ENCODE peak calls at places on chromosome X, in seven cellular contexts. Y is upper lobe of left lung, N is bronchial epithelial cell, P is breast epithelium, J is astrocyte of the spinal cord, I is kidney, E is suprapubic skin. C is an unnamed sample.
A peak's percentile ranks its signal among the peaks of the same experiment; 100 is the strongest.

GRCh38 chrX:13646154-13646549 is 6.8 kb upstream of the TCEANC start:
- DNase-seq in Y (peak; percentile 45), P (peak; percentile 51), N (peak; percentile 37), J (peak; percentile 57), I (no peak), E (no peak), C (no peak)

GRCh38 chrX:16785247-16786138 is 773 bp upstream of the TXLNG start:
- DNase-seq in N (no peak), Y (peak; percentile 45), J (no peak), P (no peak), E (peak; percentile 68), I (no peak), C (peak; percentile 78)

GRCh38 chrX:118286066-118286758 is 59.7 kb upstream of the WDR44 start:
- DNase-seq in J (no peak), N (no peak), P (no peak), E (no peak), I (no peak), Y (no peak), C (no peak)

GRCh38 chrX:15158736-15159406 is 111.0 kb downstream of the ASB9 start:
- DNase-seq in Y (no peak), P (no peak), E (no peak), N (peak; percentile 67), I (no peak), J (no peak), C (no peak)

GRCh38 chrX:69238153-69238959 is 73.1 kb upstream of the PJA1 start:
- DNase-seq in Y (no peak), I (no peak), E (no peak), N (no peak), J (no peak), P (no peak), C (no peak)

GRCh38 chrX:106484233-106484632 is 127.5 kb upstream of the RADX start:
- DNase-seq in I (no peak), N (peak; percentile 17), J (no peak), Y (no peak), P (no peak), E (no peak), C (no peak)

GRCh38 chrX:140744085-140744484 is 34.5 kb downstream of the LINC00632 start:
- DNase-seq in I (no peak), J (peak; percentile 55), E (no peak), Y (no peak), P (no peak), N (no peak), C (no peak)

GRCh38 chrX:20063716-20064351 is 52.9 kb downstream of the MAP7D2 start:
- DNase-seq in Y (no peak), I (no peak), E (no peak), N (peak; percentile 52), J (no peak), P (no peak), C (no peak)

GRCh38 chrX:64206556-64207162 is 1.2 kb upstream of the AMER1 start:
- DNase-seq in N (peak; percentile 4), E (no peak), P (no peak), I (no peak), Y (peak; percentile 26), J (no peak), C (no peak)

GRCh38 chrX:21479695-21480280 is 105.6 kb downstream of the CNKSR2 start:
- DNase-seq in E (no peak), J (peak; percentile 68), P (no peak), I (no peak), N (peak; percentile 44), Y (no peak), C (no peak)

GRCh38 chrX:40122487-40122886 is 24.7 kb upstream of the BCOR start:
- DNase-seq in J (no peak), E (no peak), I (no peak), N (no peak), Y (no peak), P (no peak), C (no peak)

GRCh38 chrX:13797512-13797911 is 19.4 kb downstream of the GPM6B start:
- DNase-seq in P (no peak), N (no peak), Y (no peak), E (no peak), I (no peak), J (no peak), C (no peak)

GRCh38 chrX:53009032-53009431 is 39.6 kb upstream of the GPR173 start:
- DNase-seq in P (no peak), I (no peak), N (no peak), J (no peak), Y (no peak), E (no peak), C (no peak)

GRCh38 chrX:44400588-44400987 is 57.1 kb upstream of the EFHC2 start:
- DNase-seq in P (no peak), Y (no peak), I (no peak), E (no peak), J (peak; percentile 89), N (peak; percentile 95), C (no peak)

GRCh38 chrX:135463937-135464336 is 42.2 kb downstream of the SMIM10L2A start:
- DNase-seq in P (no peak), I (no peak), J (no peak), E (no peak), Y (no peak), N (peak; percentile 7), C (no peak)

GRCh38 chrX:129690435-129690834 is 35.7 kb upstream of the APLN start:
- DNase-seq in N (no peak), P (no peak), I (no peak), E (no peak), J (no peak), Y (no peak), C (peak; percentile 55)

GRCh38 chrX:23118163-23118562 is 118.4 kb downstream of the DDX53 start:
- DNase-seq in P (no peak), J (no peak), N (no peak), I (no peak), E (no peak), Y (no peak), C (no peak)

DNA sequence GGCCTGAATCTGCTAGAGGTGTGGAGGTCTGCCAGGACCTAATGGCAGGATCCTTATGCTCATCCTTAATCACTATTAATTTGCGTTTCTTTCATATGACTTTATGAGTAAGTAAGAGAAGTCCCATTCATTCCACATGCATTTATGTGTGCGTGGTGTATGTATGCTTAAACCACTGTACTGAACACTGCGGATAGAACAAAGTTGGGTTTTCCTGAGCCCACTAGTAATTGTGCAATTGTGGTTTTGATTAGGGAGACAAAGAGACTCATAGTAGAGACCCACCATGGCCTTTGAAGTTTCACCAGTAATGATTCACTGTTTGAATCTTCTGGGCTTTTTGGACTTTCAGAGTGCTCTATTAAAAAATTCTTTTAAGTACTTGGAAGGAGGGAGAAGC is 498.5 kb upstream of the DIPK2B start:
- DNase-seq in I (no peak), Y (no peak), N (no peak), J (peak; percentile 24), E (no peak), P (no peak), C (no peak)
- H3K4me3 ChIP-seq in I (no peak overlapping the region), Y (no peak overlapping the region), N (no peak overlapping the region), J (no peak overlapping the region), E (no peak overlapping the region), P (no peak overlapping the region), C (no peak overlapping the region)

DNA sequence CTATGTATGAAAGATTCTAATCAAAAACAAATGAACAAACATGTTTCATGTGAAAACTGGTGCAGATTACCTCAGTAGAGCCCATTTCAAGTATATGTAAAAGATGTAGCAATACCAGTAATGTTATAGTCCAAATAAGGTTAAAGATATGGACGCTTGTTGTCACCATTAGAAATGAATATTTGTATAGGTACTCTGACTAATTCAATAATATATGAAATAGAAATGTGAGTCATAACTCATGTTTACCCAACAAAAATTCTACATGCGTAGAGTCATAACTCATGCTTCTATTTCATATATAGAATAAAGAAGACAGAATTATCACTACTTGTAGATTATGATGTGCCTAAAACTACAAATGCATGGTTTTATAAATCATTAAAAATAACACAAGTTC is 739.1 kb upstream of the DIAPH2 start:
- DNase-seq in J (no peak), Y (no peak), E (no peak), P (no peak), N (peak; percentile 84), I (no peak), C (no peak)
- H3K4me3 ChIP-seq in J (no peak overlapping the region), Y (no peak overlapping the region), E (no peak overlapping the region), P (no peak overlapping the region), N (no peak overlapping the region), I (no peak overlapping the region), C (no peak overlapping the region)

GRCh38 chrX:57596109-57596870 is 4.5 kb downstream of the ZXDB start:
- DNase-seq in P (no peak), I (no peak), N (no peak), J (no peak), Y (no peak), E (no peak), C (no peak)
- H3K4me3 ChIP-seq in P (peak overlapping the region; percentile 1), I (peak overlapping the region; percentile 18), N (peak overlapping the region; percentile 30), J (peak overlapping the region; percentile 18), Y (no peak overlapping the region), E (peak overlapping the region; percentile 22), C (peak overlapping the region; percentile 41)

DNA sequence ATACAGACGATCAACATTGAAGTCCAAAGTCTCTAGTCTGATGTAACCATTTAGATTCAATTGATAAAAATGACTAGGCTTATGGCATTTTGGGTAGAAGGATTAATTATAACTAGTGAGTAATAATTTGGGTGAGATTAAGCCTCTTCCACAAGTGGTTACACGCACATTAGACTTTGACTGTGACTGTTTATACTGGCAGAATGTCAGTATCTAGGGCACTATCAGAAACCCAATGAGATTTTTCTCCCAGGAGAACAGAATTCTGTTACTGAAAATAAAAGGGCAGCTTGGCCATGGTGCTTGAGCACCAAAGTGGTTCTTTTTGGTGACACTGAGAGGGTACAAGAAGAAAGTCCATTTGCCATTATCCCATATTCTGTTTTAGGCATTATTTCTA is 3.3 kb downstream of the PLS3 start:
- DNase-seq in E (no peak), P (no peak), Y (no peak), J (peak; percentile 49), N (peak; percentile 51), I (no peak), C (no peak)
- H3K4me3 ChIP-seq in E (no peak overlapping the region), P (no peak overlapping the region), Y (no peak overlapping the region), J (no peak overlapping the region), N (no peak overlapping the region), I (no peak overlapping the region), C (peak overlapping the region; percentile 84)

DNA sequence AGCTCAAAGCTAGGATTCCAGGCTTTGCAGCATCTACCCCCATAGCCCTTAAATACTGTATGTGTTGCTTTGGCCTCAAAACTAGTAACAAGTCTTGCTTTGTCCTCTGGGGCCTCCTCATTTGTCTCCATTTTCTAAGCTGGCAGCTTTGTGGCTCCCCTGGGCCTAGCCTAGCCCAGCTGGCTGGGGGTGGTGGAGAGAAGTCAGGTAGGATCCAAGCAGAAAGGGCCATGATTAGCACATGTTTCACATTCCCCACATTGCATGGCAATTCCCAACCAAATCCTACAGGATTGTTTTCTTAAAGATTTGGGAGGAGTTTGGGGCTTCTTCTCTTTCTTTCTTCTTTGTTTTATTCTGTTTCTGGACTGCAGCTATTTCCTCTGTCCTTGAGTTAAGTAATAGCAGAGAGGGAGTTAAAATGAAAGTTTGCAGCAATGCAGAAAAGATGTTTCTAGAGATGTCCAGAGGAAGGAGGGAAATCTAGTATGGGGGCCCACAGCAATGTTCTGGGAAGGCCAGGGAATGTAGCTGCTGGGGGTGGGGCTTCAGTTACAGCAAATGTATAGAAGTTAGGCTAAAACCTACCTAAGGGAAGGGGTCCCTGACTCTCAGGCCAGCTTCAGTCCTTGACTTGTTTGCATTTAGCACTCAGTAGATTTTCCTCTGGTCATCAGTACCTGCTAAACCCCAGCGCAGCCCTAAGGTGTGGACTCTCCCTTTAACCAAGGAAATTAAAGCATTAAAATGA is 92.0 kb downstream of the SHROOM4 start:
- DNase-seq in P (no peak), N (no peak), J (no peak), Y (no peak), E (no peak), I (no peak), C (no peak)
- H3K4me3 ChIP-seq in P (no peak overlapping the region), N (no peak overlapping the region), J (no peak overlapping the region), Y (no peak overlapping the region), E (no peak overlapping the region), I (no peak overlapping the region), C (no peak overlapping the region)

GRCh38 chrX:2689773-2690666 is 1.1 kb upstream of the CD99 start:
- DNase-seq in Y (no peak), E (no peak), N (no peak), J (no peak), I (no peak), P (no peak), C (no peak)
- H3K4me3 ChIP-seq in Y (peak overlapping the region; percentile 98), E (peak overlapping the region; percentile 94), N (no peak overlapping the region), J (no peak overlapping the region), I (no peak overlapping the region), P (peak overlapping the region; percentile 94), C (peak overlapping the region; percentile 90)

C was measured in coronary artery.